ENCODE peak calls at places on chromosome 11, in nine cellular contexts. P, R, G, M, Y, L, T, D and U are unnamed samples.
A peak's percentile ranks its signal among the peaks of the same experiment; 100 is the strongest.

GRCh38 chr11:20964985-20965384 is 295.6 kb downstream of the NELL1 start:
- DNase-seq in D (no peak), M (no peak), R (no peak), L (no peak), T (no peak), Y (no peak), P (no peak), G (no peak), U (no peak)

GRCh38 chr11:133531450-133531849 is 851 bp downstream of the OPCML start:
- DNase-seq in T (no peak), M (no peak), P (no peak), Y (no peak), L (no peak), D (no peak), G (no peak), R (no peak), U (no peak)

GRCh38 chr11:93740031-93740801 is 1.1 kb downstream of the TAF1D start:
- DNase-seq in T (peak; percentile 67), G (peak; percentile 35), R (no peak), L (peak; percentile 16), M (no peak), P (peak; percentile 80), D (peak; percentile 80), Y (no peak), U (peak; percentile 38)

GRCh38 chr11:86018249-86018648 is 50.6 kb downstream of the PICALM start:
- DNase-seq in L (no peak), R (no peak), D (no peak), P (no peak), Y (no peak), G (no peak), M (no peak), T (no peak), U (no peak)

GRCh38 chr11:9210922-9211320 is 54.2 kb downstream of the DENND5A start:
- DNase-seq in P (no peak), T (peak; percentile 57), G (no peak), R (no peak), D (peak; percentile 81), L (no peak), Y (no peak), M (no peak), U (no peak)

GRCh38 chr11:117876341-117877119 is at the start of gene FXYD6:
- DNase-seq in G (no peak), L (peak; percentile 60), R (peak; percentile 6), D (no peak), T (no peak), P (peak; percentile 41), M (peak; percentile 82), Y (no peak), U (no peak)

GRCh38 chr11:86816251-86816726 is 15.9 kb downstream of the PRSS23 start:
- DNase-seq in D (no peak), T (peak; percentile 34), L (no peak), M (no peak), P (no peak), Y (no peak), R (peak; percentile 65), G (no peak), U (peak; percentile 84)

GRCh38 chr11:100890779-100891178 is 203.7 kb downstream of the ARHGAP42 start:
- DNase-seq in Y (no peak), L (no peak), M (no peak), D (no peak), R (peak; percentile 90), P (no peak), T (peak; percentile 98), G (no peak), U (peak; percentile 78)

GRCh38 chr11:123525511-123525918 is 95.4 kb downstream of the GRAMD1B start:
- DNase-seq in P (no peak), T (peak; percentile 10), Y (no peak), L (no peak), G (no peak), R (no peak), M (no peak), D (no peak), U (no peak)

GRCh38 chr11:119779195-119780071 is 50.4 kb upstream of the NECTIN1 start:
- DNase-seq in R (no peak), D (no peak), G (no peak), T (no peak), P (no peak), Y (no peak), L (no peak), M (no peak), U (no peak)

GRCh38 chr11:132008872-132009271 is 638.5 kb downstream of the NTM start:
- DNase-seq in R (no peak), T (no peak), Y (no peak), D (no peak), L (no peak), P (no peak), M (no peak), G (no peak), U (no peak)

GRCh38 chr11:122394326-122394725 is 261.2 kb upstream of the UBASH3B start:
- DNase-seq in G (no peak), T (no peak), D (no peak), Y (no peak), P (no peak), M (no peak), R (no peak), L (no peak), U (no peak)

GRCh38 chr11:60887531-60887930 is 18.9 kb downstream of the PRPF19 start:
- DNase-seq in M (peak; percentile 78), Y (no peak), R (peak; percentile 42), T (peak; percentile 41), L (peak; percentile 73), P (peak; percentile 67), G (no peak), D (peak; percentile 54), U (peak; percentile 73)

GRCh38 chr11:122756417-122756816 is 81.9 kb upstream of the CRTAM start:
- DNase-seq in M (peak; percentile 67), R (no peak), L (no peak), D (peak; percentile 36), P (no peak), T (no peak), G (no peak), Y (no peak), U (no peak)

GRCh38 chr11:17799147-17799546 is 64.6 kb downstream of the KCNC1 start:
- DNase-seq in Y (no peak), D (no peak), L (no peak), T (no peak), G (no peak), P (no peak), R (no peak), M (no peak), U (no peak)

GRCh38 chr11:5363712-5364111 is 12.4 kb downstream of the OR51B6 start:
- DNase-seq in G (no peak), D (no peak), P (no peak), L (no peak), Y (no peak), T (no peak), R (no peak), M (no peak), U (no peak)

GRCh38 chr11:105900515-105901035 is 121.5 kb downstream of the MSANTD4 start:
- DNase-seq in Y (no peak), R (no peak), P (no peak), G (no peak), T (no peak), D (no peak), L (no peak), M (no peak), U (no peak)

GRCh38 chr11:105897161-105897560 is 124.9 kb downstream of the MSANTD4 start:
- DNase-seq in L (no peak), R (no peak), D (no peak), Y (no peak), M (no peak), T (no peak), P (no peak), G (no peak), U (no peak)

GRCh38 chr11:105903113-105903512 is 118.9 kb downstream of the MSANTD4 start:
- DNase-seq in Y (no peak), M (no peak), P (no peak), D (no peak), L (no peak), G (no peak), R (no peak), T (no peak), U (no peak)

DNA sequence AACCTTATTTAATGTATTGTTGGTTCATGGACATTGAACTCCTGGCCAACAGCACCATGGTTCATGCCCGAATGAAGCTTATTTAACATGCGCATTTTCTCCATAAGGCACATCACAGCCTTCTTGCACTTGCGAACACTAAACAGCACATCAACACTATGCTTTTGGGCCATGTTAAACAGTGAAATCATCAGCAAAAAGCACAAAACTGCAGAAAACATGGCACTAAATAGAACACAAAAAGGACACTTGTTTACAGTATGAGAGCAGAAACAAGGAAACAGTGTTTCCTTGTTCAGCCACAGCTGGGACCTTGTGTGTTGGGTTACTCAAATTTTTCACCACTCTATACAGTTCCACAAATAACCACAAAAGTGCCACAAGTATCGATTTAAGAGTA is 122.3 kb downstream of the MSANTD4 start:
- DNase-seq in R (no peak), D (no peak), G (no peak), T (no peak), M (no peak), Y (no peak), P (no peak), L (no peak), U (no peak)
- TF ChIP-seq CTCF in R (no peak), D (no peak), G (no peak), T (no peak), M (no peak), Y (no peak), P (no peak), L (no peak), U (no peak)

DNA sequence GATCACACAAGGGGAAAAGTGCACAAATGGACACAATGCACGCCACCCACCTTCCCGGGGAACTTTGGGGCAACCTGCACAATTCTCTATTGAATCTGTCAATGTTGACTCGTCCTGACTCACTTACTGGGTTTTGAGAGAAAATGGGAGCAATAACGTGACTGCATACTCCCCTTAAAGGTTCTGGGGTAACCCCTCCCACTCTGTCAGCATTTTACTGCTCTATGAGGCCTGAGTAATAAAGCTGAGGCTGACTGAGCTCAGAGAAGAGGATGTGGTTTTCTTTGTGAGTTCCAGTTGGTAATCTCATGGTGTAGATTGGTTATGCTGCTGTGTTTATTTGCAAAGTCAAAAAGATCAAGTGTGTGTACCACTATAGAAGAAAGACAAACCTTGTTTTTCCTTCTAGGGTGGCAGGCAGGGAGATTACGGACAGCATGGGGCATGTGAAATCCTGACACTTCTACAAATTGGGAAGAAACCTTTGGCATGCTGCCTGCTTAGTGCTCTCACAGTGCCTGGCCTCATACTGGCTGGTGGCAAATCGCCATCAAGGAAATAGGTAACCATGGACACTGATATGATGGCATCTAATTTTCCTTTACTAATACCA is 16.1 kb upstream of the APOA1 start:
- DNase-seq in P (no peak), G (no peak), M (no peak), D (peak; percentile 90), Y (no peak), T (peak; percentile 88), R (peak; percentile 94), L (no peak), U (peak; percentile 77)
- H3K4me3 ChIP-seq in P (no peak overlapping the region), G (no peak overlapping the region), M (no peak overlapping the region), D (peak overlapping the region; percentile 21), Y (no peak overlapping the region), T (no peak overlapping the region), R (no peak overlapping the region), L (no peak overlapping the region), U (no peak overlapping the region)

GRCh38 chr11:59802639-59803176 is 7.9 kb downstream of the MRPL16 start:
- DNase-seq in M (no peak), R (peak; percentile 41), P (no peak), L (peak; percentile 54), Y (no peak), T (peak; percentile 52), G (no peak), D (peak; percentile 55), U (peak; percentile 76)
- TF ChIP-seq CTCF in M (peak; percentile 70), R (peak; percentile 58), P (peak; percentile 68), L (peak; percentile 63), Y (peak; percentile 61), T (peak; percentile 69), G (peak; percentile 57), D (peak; percentile 36), U (peak; percentile 55)

GRCh38 chr11:102603576-102603975 is 21.6 kb downstream of the MMP20 start:
- DNase-seq in G (no peak), Y (no peak), T (no peak), R (no peak), M (no peak), L (no peak), D (no peak), P (no peak), U (no peak)
- H3K4me3 ChIP-seq in G (no peak overlapping the region), Y (no peak overlapping the region), T (no peak overlapping the region), R (no peak overlapping the region), M (no peak overlapping the region), L (no peak overlapping the region), D (no peak overlapping the region), P (no peak overlapping the region), U (no peak overlapping the region)